ENCODE peak calls at places on chromosomes 6 and 20, in eight cellular contexts. D is mesenchymal stem cell; L is right lobe of liver; C is OCI-LY7; R is right cardiac atrium; V is transverse colon; W is pancreas; S is CD8-positive, alpha-beta memory T cell. Q is an unnamed sample.

GRCh38 chr6:72811971-72812421 is 190.1 kb downstream of the KCNQ5 start:
- DNase-seq in D (peak; percentile 84), L (no peak), C (no peak), R (no peak), V (no peak), W (no peak), S (no peak), Q (no peak)

GRCh38 chr6:162343902-162344226 is 383.7 kb downstream of the PRKN start:
- DNase-seq in D (no peak), L (no peak), C (no peak), R (no peak), V (no peak), W (peak; percentile 44), S (no peak), Q (no peak)

GRCh38 chr20:37744347-37744746 is 50.5 kb downstream of the CTNNBL1 start:
- DNase-seq in D (no peak), L (no peak), C (no peak), R (no peak), V (no peak), W (no peak), S (no peak), Q (no peak)

GRCh38 chr20:46746972-46747371 is 37.5 kb downstream of the SLC2A10 start:
- DNase-seq in D (no peak), L (no peak), C (no peak), R (peak; percentile 45), V (peak; percentile 19), W (no peak), S (no peak), Q (no peak)

GRCh38 chr6:168524644-168525043 is 83.7 kb downstream of the SMOC2 start:
- DNase-seq in D (no peak), L (no peak), C (no peak), R (no peak), V (no peak), W (no peak), S (no peak), Q (no peak)

GRCh38 chr6:134821397-134821796 is 128.5 kb downstream of the ALDH8A1 start:
- DNase-seq in D (no peak), L (no peak), C (no peak), R (no peak), V (no peak), W (no peak), S (no peak), Q (no peak)

GRCh38 chr6:9138856-9139426 is 703.6 kb upstream of the SLC35B3 start:
- DNase-seq in D (no peak), L (no peak), C (no peak), R (no peak), V (no peak), W (no peak), S (no peak), Q (no peak)

GRCh38 chr6:112382778-112383177 is 35.6 kb downstream of the RFPL4B start:
- DNase-seq in D (no peak), L (no peak), C (no peak), R (no peak), V (no peak), W (no peak), S (no peak), Q (no peak)

GRCh38 chr6:54715990-54716389 is 130.6 kb upstream of the FAM83B start:
- DNase-seq in D (no peak), L (no peak), C (no peak), R (no peak), V (no peak), W (no peak), S (no peak), Q (no peak)

GRCh38 chr20:17863577-17864292 is 104.9 kb downstream of the SNX5 start:
- DNase-seq in D (no peak), L (peak; percentile 83), C (no peak), R (no peak), V (peak; percentile 87), W (peak; percentile 92), S (no peak), Q (peak; percentile 56)

GRCh38 chr6:113690255-113690956 is 166.7 kb upstream of the MARCKS start:
- DNase-seq in D (peak; percentile 84), L (no peak), C (no peak), R (no peak), V (no peak), W (no peak), S (no peak), Q (no peak)

GRCh38 chr20:45212831-45213230 is 6.0 kb downstream of the SEMG1 start:
- DNase-seq in D (no peak), L (no peak), C (no peak), R (no peak), V (no peak), W (no peak), S (no peak), Q (no peak)

GRCh38 chr6:37182736-37183590 is 13.0 kb downstream of the PIM1 start:
- DNase-seq in D (no peak), L (no peak), C (peak; percentile 37), R (peak; percentile 26), V (peak; percentile 43), W (peak; percentile 37), S (peak; percentile 44), Q (peak; percentile 27)
- H3K4me1 ChIP-seq in D (no peaks in the 10 kb centered on the region), L (no peaks in the 10 kb centered on the region), C (no peaks in the 10 kb centered on the region), R (no peaks in the 10 kb centered on the region), V (no peaks in the 10 kb centered on the region), W (no peaks in the 10 kb centered on the region), S (peaks cover 76% of the 10 kb centered on the region), Q (no peaks in the 10 kb centered on the region)

DNA sequence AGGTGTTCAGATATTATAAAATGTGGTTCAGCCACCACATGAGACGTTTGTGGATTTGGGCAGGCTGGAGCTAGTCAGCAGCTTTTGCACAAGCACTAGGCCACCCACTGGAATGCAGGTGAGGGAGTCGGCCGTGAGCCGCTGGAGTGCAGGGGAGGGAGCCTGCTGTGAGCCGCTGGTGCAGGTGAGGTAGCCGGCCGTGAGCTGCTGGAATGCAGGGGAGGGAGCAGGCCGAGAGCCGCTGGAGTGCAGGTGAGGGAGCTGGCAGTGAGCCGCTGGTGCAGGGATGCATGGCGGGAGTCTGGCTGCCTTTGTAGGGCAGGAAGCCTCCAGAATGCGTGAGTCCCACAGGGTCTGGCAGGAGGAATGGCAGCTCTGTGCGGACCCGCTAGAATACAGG is 1907.6 kb upstream of the DEFB115 start:
- DNase-seq in D (no peak), L (no peak), C (no peak), R (no peak), V (no peak), W (no peak), S (no peak), Q (no peak)
- H3K9me3 ChIP-seq in D (no peaks in the 10 kb centered on the region), L (no peaks in the 10 kb centered on the region), C (no peaks in the 10 kb centered on the region), R (no peaks in the 10 kb centered on the region), V (no peaks in the 10 kb centered on the region), W (no peaks in the 10 kb centered on the region), S (no peaks in the 10 kb centered on the region), Q (no peaks in the 10 kb centered on the region)

GRCh38 chr20:57703013-57703412 is 6.8 kb downstream of the PMEPA1 start:
- DNase-seq in D (no peak), L (no peak), C (peak; percentile 80), R (no peak), V (peak; percentile 39), W (no peak), S (no peak), Q (no peak)
- H3K4me3 ChIP-seq in D (no peak overlapping the region), L (no peak overlapping the region), C (peak overlapping the region; percentile 54), R (no peak overlapping the region), V (no peak overlapping the region), W (no peak overlapping the region), S (no peak overlapping the region), Q (no peak overlapping the region)

DNA sequence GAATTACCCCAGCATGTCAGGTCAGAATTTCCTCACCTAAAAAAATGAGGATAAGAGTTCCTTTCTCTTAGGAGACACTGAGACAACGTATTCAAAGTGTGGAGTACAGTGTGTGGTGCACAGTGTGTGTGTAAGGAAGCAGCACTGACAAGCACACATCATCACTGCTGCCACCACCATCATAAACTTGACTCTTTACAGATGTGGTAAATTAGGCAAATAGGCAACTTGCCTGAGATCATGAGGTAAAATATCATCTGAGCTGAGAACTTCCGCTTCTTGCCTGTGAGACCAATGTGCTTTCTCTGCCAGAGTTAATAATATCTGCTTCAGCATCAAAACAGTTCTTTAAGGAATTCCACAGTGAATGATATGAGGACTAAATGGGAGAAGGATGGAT is 52.7 kb downstream of the LYRM4 start:
- DNase-seq in D (no peak), L (no peak), C (peak; percentile 41), R (no peak), V (no peak), W (no peak), S (no peak), Q (no peak)
- H3K4me1 ChIP-seq in D (peaks cover 7% of the 10 kb centered on the region), L (peaks cover 12% of the 10 kb centered on the region), C (peaks cover 18% of the 10 kb centered on the region), R (peaks cover 15% of the 10 kb centered on the region), V (peaks cover 9% of the 10 kb centered on the region), W (peaks cover 15% of the 10 kb centered on the region), S (no peaks in the 10 kb centered on the region), Q (peaks cover 55% of the 10 kb centered on the region)

DNA sequence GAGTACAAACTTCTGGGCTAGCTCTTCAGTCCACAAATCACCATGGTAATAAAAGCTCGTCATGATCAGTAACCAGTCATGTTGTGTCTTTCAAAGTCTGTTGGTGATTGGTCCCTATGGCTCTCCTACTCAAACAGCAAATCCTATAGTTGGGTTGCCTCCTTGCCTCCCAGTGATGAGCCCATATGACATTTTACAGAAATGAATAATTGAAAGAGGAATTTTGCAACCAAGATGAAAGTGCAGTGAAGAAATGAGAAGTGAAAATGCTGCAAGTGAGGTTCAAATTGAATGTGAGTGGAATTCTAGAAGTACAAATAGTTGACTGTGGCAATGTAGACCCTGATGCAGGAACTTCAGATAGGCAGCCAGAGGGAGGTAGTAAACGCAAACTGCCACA is 5.1 kb upstream of the SIRPD start:
- DNase-seq in D (no peak), L (no peak), C (no peak), R (no peak), V (no peak), W (no peak), S (no peak), Q (no peak)
- H3K9me3 ChIP-seq in D (peaks cover 14% of the 10 kb centered on the region), L (no peaks in the 10 kb centered on the region), C (no peaks in the 10 kb centered on the region), R (no peaks in the 10 kb centered on the region), V (no peaks in the 10 kb centered on the region), W (no peaks in the 10 kb centered on the region), S (no peaks in the 10 kb centered on the region), Q (no peaks in the 10 kb centered on the region)

GRCh38 chr6:38193051-38193450 is 373.5 kb downstream of the ZFAND3 start:
- DNase-seq in D (no peak), L (no peak), C (no peak), R (no peak), V (no peak), W (no peak), S (no peak), Q (no peak)
- H3K4me3 ChIP-seq in D (no peak overlapping the region), L (no peak overlapping the region), C (no peak overlapping the region), R (no peak overlapping the region), V (no peak overlapping the region), W (no peak overlapping the region), S (no peak overlapping the region), Q (no peak overlapping the region)

GRCh38 chr20:60053125-60053812 is 95.0 kb downstream of the CDH26 start:
- DNase-seq in D (no peak), L (no peak), C (no peak), R (no peak), V (no peak), W (no peak), S (no peak), Q (no peak)

GRCh38 chr20:60055740-60056139 is 97.5 kb downstream of the CDH26 start:
- DNase-seq in D (no peak), L (peak; percentile 76), C (no peak), R (peak; percentile 55), V (peak; percentile 41), W (peak; percentile 38), S (peak; percentile 47), Q (peak; percentile 78)

GRCh38 chr20:60053813-60054190 is 95.6 kb downstream of the CDH26 start:
- DNase-seq in D (no peak), L (no peak), C (no peak), R (no peak), V (no peak), W (no peak), S (no peak), Q (no peak)

GRCh38 chr20:60056345-60057122 is 98.3 kb downstream of the CDH26 start:
- DNase-seq in D (no peak), L (no peak), C (no peak), R (no peak), V (no peak), W (no peak), S (no peak), Q (no peak)

GRCh38 chr20:60054716-60055371 is 96.6 kb downstream of the CDH26 start:
- DNase-seq in D (no peak), L (no peak), C (no peak), R (no peak), V (no peak), W (no peak), S (no peak), Q (no peak)
- H3K4me1 ChIP-seq in D (peaks cover 20% of the 10 kb centered on the region), L (no peaks in the 10 kb centered on the region), C (peaks cover 9% of the 10 kb centered on the region), R (no peaks in the 10 kb centered on the region), V (no peaks in the 10 kb centered on the region), W (no peaks in the 10 kb centered on the region), S (peaks cover 54% of the 10 kb centered on the region), Q (peaks cover 10% of the 10 kb centered on the region)

Q was measured in heart left ventricle.